ENCODE peak calls at places on chromosomes 3 and 15, in ten cellular contexts. One of them, this sample, is unnamed.

GRCh38 chr3:3560566-3561336 is 238.5 kb upstream of the LRRN1 start:
- DNase-seq in gastrocnemius medialis: no peak
- DNase-seq in stomach: no peak
- DNase-seq in ovary: no peak
- DNase-seq in breast epithelium: no peak
- DNase-seq in H54: no peak
- DNase-seq in body of pancreas: no peak
- DNase-seq in uterus: no peak
- DNase-seq in heart left ventricle: no peak
- DNase-seq in GM12891: no peak
- DNase-seq in this sample: no peak

GRCh38 chr3:29649815-29650547 is 369.1 kb downstream of the RBMS3 start:
- DNase-seq in gastrocnemius medialis: no peak
- DNase-seq in stomach: no peak
- DNase-seq in ovary: no peak
- DNase-seq in breast epithelium: no peak
- DNase-seq in H54: peak; percentile 11
- DNase-seq in body of pancreas: no peak
- DNase-seq in uterus: no peak
- DNase-seq in heart left ventricle: no peak
- DNase-seq in GM12891: no peak
- DNase-seq in this sample: peak; percentile 11

GRCh38 chr3:26622634-26623408 is at the start of gene LRRC3B:
- DNase-seq in gastrocnemius medialis: no peak
- DNase-seq in stomach: no peak
- DNase-seq in ovary: no peak
- DNase-seq in breast epithelium: no peak
- DNase-seq in H54: no peak
- DNase-seq in body of pancreas: no peak
- DNase-seq in uterus: no peak
- DNase-seq in heart left ventricle: no peak
- DNase-seq in GM12891: no peak
- DNase-seq in this sample: no peak

GRCh38 chr3:83946554-83946953 is 1012.2 kb upstream of the CADM2 start:
- DNase-seq in gastrocnemius medialis: no peak
- DNase-seq in stomach: no peak
- DNase-seq in ovary: no peak
- DNase-seq in breast epithelium: no peak
- DNase-seq in H54: no peak
- DNase-seq in body of pancreas: no peak
- DNase-seq in uterus: no peak
- DNase-seq in heart left ventricle: no peak
- DNase-seq in GM12891: no peak
- DNase-seq in this sample: no peak

GRCh38 chr15:69092159-69092558 is 68.3 kb upstream of the GLCE start:
- DNase-seq in gastrocnemius medialis: no peak
- DNase-seq in stomach: no peak
- DNase-seq in ovary: no peak
- DNase-seq in breast epithelium: no peak
- DNase-seq in H54: peak; percentile 19
- DNase-seq in body of pancreas: no peak
- DNase-seq in uterus: no peak
- DNase-seq in heart left ventricle: no peak
- DNase-seq in GM12891: no peak
- DNase-seq in this sample: no peak

GRCh38 chr3:184590795-184591194 is 29.2 kb downstream of the EPHB3 start:
- DNase-seq in gastrocnemius medialis: no peak
- DNase-seq in stomach: no peak
- DNase-seq in ovary: peak; percentile 69
- DNase-seq in breast epithelium: no peak
- DNase-seq in H54: no peak
- DNase-seq in body of pancreas: no peak
- DNase-seq in uterus: no peak
- DNase-seq in heart left ventricle: peak; percentile 47
- DNase-seq in GM12891: no peak
- DNase-seq in this sample: no peak

GRCh38 chr3:42652611-42653302 is 740 bp upstream of the ZBTB47 start:
- DNase-seq in gastrocnemius medialis: peak; percentile 59
- DNase-seq in stomach: peak; percentile 81
- DNase-seq in ovary: peak; percentile 65
- DNase-seq in breast epithelium: peak; percentile 54
- DNase-seq in H54: peak; percentile 90
- DNase-seq in body of pancreas: peak; percentile 77
- DNase-seq in uterus: peak; percentile 67
- DNase-seq in heart left ventricle: peak; percentile 75
- DNase-seq in GM12891: peak; percentile 30
- DNase-seq in this sample: peak; percentile 72

GRCh38 chr3:184642623-184643308 is 69.1 kb downstream of the MAGEF1 start:
- DNase-seq in gastrocnemius medialis: no peak
- DNase-seq in stomach: no peak
- DNase-seq in ovary: no peak
- DNase-seq in breast epithelium: no peak
- DNase-seq in H54: no peak
- DNase-seq in body of pancreas: no peak
- DNase-seq in uterus: no peak
- DNase-seq in heart left ventricle: peak; percentile 28
- DNase-seq in GM12891: no peak
- DNase-seq in this sample: no peak

GRCh38 chr3:150607267-150608065 is 4.3 kb downstream of the SELENOT start:
- DNase-seq in gastrocnemius medialis: no peak
- DNase-seq in stomach: no peak
- DNase-seq in ovary: no peak
- DNase-seq in breast epithelium: no peak
- DNase-seq in H54: no peak
- DNase-seq in body of pancreas: no peak
- DNase-seq in uterus: no peak
- DNase-seq in heart left ventricle: no peak
- DNase-seq in GM12891: no peak
- DNase-seq in this sample: no peak

GRCh38 chr3:14295777-14296176 is 106.6 kb upstream of the SLC6A6 start:
- DNase-seq in gastrocnemius medialis: no peak
- DNase-seq in stomach: no peak
- DNase-seq in ovary: no peak
- DNase-seq in breast epithelium: no peak
- DNase-seq in H54: no peak
- DNase-seq in body of pancreas: no peak
- DNase-seq in uterus: no peak
- DNase-seq in heart left ventricle: no peak
- DNase-seq in GM12891: no peak
- DNase-seq in this sample: no peak

GRCh38 chr3:38580450-38581382 is 68.8 kb downstream of the SCN5A start:
- DNase-seq in gastrocnemius medialis: no peak
- DNase-seq in stomach: peak; percentile 21
- DNase-seq in ovary: no peak
- DNase-seq in breast epithelium: no peak
- DNase-seq in H54: no peak
- DNase-seq in body of pancreas: no peak
- DNase-seq in uterus: no peak
- DNase-seq in heart left ventricle: no peak
- DNase-seq in GM12891: no peak
- DNase-seq in this sample: peak; percentile 4

GRCh38 chr15:39181901-39182300 is 399.0 kb upstream of the THBS1 start:
- DNase-seq in gastrocnemius medialis: no peak
- DNase-seq in stomach: no peak
- DNase-seq in ovary: no peak
- DNase-seq in breast epithelium: no peak
- DNase-seq in H54: no peak
- DNase-seq in body of pancreas: no peak
- DNase-seq in uterus: no peak
- DNase-seq in heart left ventricle: no peak
- DNase-seq in GM12891: no peak
- DNase-seq in this sample: no peak

GRCh38 chr3:123618768-123619484 is 34.1 kb upstream of the HACD2 start:
- DNase-seq in gastrocnemius medialis: peak; percentile 44
- DNase-seq in stomach: peak; percentile 60
- DNase-seq in ovary: peak; percentile 75
- DNase-seq in breast epithelium: no peak
- DNase-seq in H54: no peak
- DNase-seq in body of pancreas: peak; percentile 71
- DNase-seq in uterus: peak; percentile 77
- DNase-seq in heart left ventricle: peak; percentile 78
- DNase-seq in GM12891: no peak
- DNase-seq in this sample: peak; percentile 60

GRCh38 chr15:37019479-37020433 is 80.6 kb downstream of the MEIS2 start:
- DNase-seq in gastrocnemius medialis: no peak
- DNase-seq in stomach: peak; percentile 31
- DNase-seq in ovary: peak; percentile 57
- DNase-seq in breast epithelium: no peak
- DNase-seq in H54: no peak
- DNase-seq in body of pancreas: peak; percentile 55
- DNase-seq in uterus: no peak
- DNase-seq in heart left ventricle: no peak
- DNase-seq in GM12891: no peak
- DNase-seq in this sample: no peak

GRCh38 chr3:19595884-19596283 is 338.1 kb downstream of the EFHB start:
- DNase-seq in gastrocnemius medialis: no peak
- DNase-seq in stomach: no peak
- DNase-seq in ovary: no peak
- DNase-seq in breast epithelium: no peak
- DNase-seq in H54: no peak
- DNase-seq in body of pancreas: no peak
- DNase-seq in uterus: no peak
- DNase-seq in heart left ventricle: no peak
- DNase-seq in GM12891: no peak
- DNase-seq in this sample: no peak

GRCh38 chr3:19596408-19596807 is 337.6 kb downstream of the EFHB start:
- DNase-seq in gastrocnemius medialis: no peak
- DNase-seq in stomach: no peak
- DNase-seq in ovary: no peak
- DNase-seq in breast epithelium: no peak
- DNase-seq in H54: no peak
- DNase-seq in body of pancreas: no peak
- DNase-seq in uterus: no peak
- DNase-seq in heart left ventricle: no peak
- DNase-seq in GM12891: no peak
- DNase-seq in this sample: no peak

DNA sequence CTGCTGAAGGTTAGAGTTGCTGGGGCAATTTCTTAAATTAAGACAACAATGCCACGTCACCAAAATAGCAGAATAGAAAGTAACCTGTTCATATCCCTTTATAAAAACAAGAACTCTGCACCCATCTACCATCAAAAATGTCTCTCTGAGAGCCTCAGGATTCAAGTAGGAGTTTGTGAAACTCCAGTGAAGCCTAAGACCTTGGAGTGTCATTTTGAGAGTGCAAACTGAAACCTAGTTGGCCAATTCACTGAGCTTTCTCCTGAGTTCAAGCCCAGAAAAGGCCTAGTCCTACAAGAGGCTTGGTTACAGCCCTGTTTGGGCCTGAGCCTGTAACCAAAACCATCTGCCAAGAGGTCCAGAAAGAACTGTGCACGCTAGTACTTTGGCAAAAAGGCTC is 335.1 kb downstream of the EFHB start:
- DNase-seq in gastrocnemius medialis: no peak
- DNase-seq in stomach: no peak
- DNase-seq in ovary: no peak
- DNase-seq in breast epithelium: no peak
- DNase-seq in H54: no peak
- DNase-seq in body of pancreas: no peak
- DNase-seq in uterus: no peak
- DNase-seq in heart left ventricle: no peak
- DNase-seq in GM12891: peak; percentile 2
- DNase-seq in this sample: no peak
- TF ChIP-seq POLR2A in gastrocnemius medialis: no peak
- TF ChIP-seq POLR2A in stomach: no peak
- TF ChIP-seq POLR2A in ovary: no peak
- TF ChIP-seq POLR2A in breast epithelium: no peak
- TF ChIP-seq POLR2A in H54: no peak
- TF ChIP-seq POLR2A in body of pancreas: no peak
- TF ChIP-seq POLR2A in uterus: no peak
- TF ChIP-seq POLR2A in heart left ventricle: no peak
- TF ChIP-seq POLR2A in GM12891: no peak
- TF ChIP-seq POLR2A in this sample: no peak

DNA sequence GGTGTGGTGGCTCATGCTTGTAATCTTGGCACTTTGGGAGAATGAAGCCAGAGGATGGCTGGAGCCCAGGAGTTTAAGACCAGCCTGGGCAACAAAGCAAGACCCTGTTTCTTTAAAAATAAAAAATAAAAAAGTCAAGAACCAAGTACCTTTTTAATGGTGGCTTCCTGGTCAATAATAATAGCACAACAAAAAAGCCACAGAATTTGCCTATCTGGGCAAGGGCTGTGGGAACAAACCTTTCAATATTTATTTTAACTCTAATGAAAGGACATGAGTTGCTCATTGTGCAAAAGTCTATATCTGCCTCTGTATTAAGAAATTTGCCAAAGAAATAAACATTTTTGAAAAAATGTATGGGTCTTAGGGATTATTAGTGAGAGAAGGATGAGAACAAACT is 2.1 kb downstream of the ZNF609 start:
- DNase-seq in gastrocnemius medialis: no peak
- DNase-seq in stomach: no peak
- DNase-seq in ovary: no peak
- DNase-seq in breast epithelium: no peak
- DNase-seq in H54: no peak
- DNase-seq in body of pancreas: no peak
- DNase-seq in uterus: no peak
- DNase-seq in heart left ventricle: no peak
- DNase-seq in GM12891: no peak
- DNase-seq in this sample: no peak
- TF ChIP-seq POLR2A in gastrocnemius medialis: no peak
- TF ChIP-seq POLR2A in stomach: no peak
- TF ChIP-seq POLR2A in ovary: no peak
- TF ChIP-seq POLR2A in breast epithelium: no peak
- TF ChIP-seq POLR2A in H54: no peak
- TF ChIP-seq POLR2A in body of pancreas: no peak
- TF ChIP-seq POLR2A in uterus: no peak
- TF ChIP-seq POLR2A in heart left ventricle: no peak
- TF ChIP-seq POLR2A in GM12891: no peak
- TF ChIP-seq POLR2A in this sample: no peak

GRCh38 chr15:90883971-90884718 is at the start of gene FES:
- DNase-seq in gastrocnemius medialis: no peak
- DNase-seq in stomach: peak; percentile 67
- DNase-seq in ovary: peak; percentile 69
- DNase-seq in breast epithelium: peak; percentile 65
- DNase-seq in H54: no peak
- DNase-seq in body of pancreas: peak; percentile 65
- DNase-seq in uterus: peak; percentile 63
- DNase-seq in heart left ventricle: peak; percentile 91
- DNase-seq in GM12891: no peak
- DNase-seq in this sample: peak; percentile 64
- TF ChIP-seq POLR2A in gastrocnemius medialis: peak; percentile 45
- TF ChIP-seq POLR2A in stomach: no peak
- TF ChIP-seq POLR2A in ovary: peak; percentile 28
- TF ChIP-seq POLR2A in breast epithelium: no peak
- TF ChIP-seq POLR2A in H54: no peak
- TF ChIP-seq POLR2A in body of pancreas: peak; percentile 76
- TF ChIP-seq POLR2A in uterus: peak; percentile 74
- TF ChIP-seq POLR2A in heart left ventricle: no peak
- TF ChIP-seq POLR2A in GM12891: no peak
- TF ChIP-seq POLR2A in this sample: peak; percentile 51

DNA sequence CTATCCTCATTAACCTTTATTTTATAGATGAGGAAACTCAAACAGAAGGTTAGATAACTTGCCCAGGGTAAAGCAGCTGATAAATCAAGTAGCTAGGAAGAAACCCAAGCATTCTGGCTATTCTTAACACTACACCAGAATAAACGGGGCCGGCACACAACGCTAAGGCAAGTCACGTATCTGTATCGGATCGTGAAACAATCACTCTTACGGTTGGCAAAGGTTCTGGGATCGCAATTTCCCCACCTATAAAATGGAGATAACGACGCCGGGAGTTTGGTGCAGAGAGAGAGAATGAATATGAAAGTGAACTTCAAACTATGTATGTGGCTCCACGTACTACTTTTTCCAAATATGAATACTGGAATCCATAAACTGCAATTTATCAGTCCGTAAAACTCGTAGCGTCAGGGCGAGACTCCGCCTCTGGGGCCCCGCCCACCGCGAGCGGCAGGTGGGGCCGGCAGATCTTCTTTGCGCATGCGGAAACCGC is 252 bp upstream of the ARMC8 start:
- DNase-seq in gastrocnemius medialis: peak; percentile 91
- DNase-seq in stomach: peak; percentile 93
- DNase-seq in ovary: peak; percentile 86
- DNase-seq in breast epithelium: peak; percentile 86
- DNase-seq in H54: peak; percentile 87
- DNase-seq in body of pancreas: peak; percentile 94
- DNase-seq in uterus: peak; percentile 89
- DNase-seq in heart left ventricle: peak; percentile 94
- DNase-seq in GM12891: no peak
- DNase-seq in this sample: peak; percentile 94
- TF ChIP-seq POLR2A in gastrocnemius medialis: no peak
- TF ChIP-seq POLR2A in stomach: no peak
- TF ChIP-seq POLR2A in ovary: no peak
- TF ChIP-seq POLR2A in breast epithelium: no peak
- TF ChIP-seq POLR2A in H54: no peak
- TF ChIP-seq POLR2A in body of pancreas: no peak
- TF ChIP-seq POLR2A in uterus: no peak
- TF ChIP-seq POLR2A in heart left ventricle: no peak
- TF ChIP-seq POLR2A in GM12891: no peak
- TF ChIP-seq POLR2A in this sample: no peak

This sample was measured in transverse colon.